ENCODE peak calls at places on chromosomes 1 and 21, in seven cellular contexts. L is IMR-90; T is H9; M is cardiac muscle cell; P is CD8-positive, alpha-beta T cell; O is heart right ventricle; C is endodermal cell. F is an unnamed sample.

GRCh38 chr1:10943991-10944730 is 68.3 kb upstream of the TARDBP start:
- DNase-seq in L (no peak), T (no peak), M (peak), P (no peak), O (peak), C (peak), F (no peak)

GRCh38 chr1:238485062-238485905 is 594.6 kb upstream of the ZP4 start:
- DNase-seq in L (peak), T (peak), M (peak), P (no peak), O (no peak), C (peak), F (no peak)

GRCh38 chr1:29974345-29974744 is 738.0 kb downstream of the PTPRU start:
- DNase-seq in L (peak), T (peak), M (peak), P (no peak), O (no peak), C (peak), F (no peak)

GRCh38 chr1:43068911-43069310 is 103.2 kb downstream of the EBNA1BP2 start:
- DNase-seq in L (no peak), T (no peak), M (no peak), P (no peak), O (no peak), C (no peak), F (no peak)

GRCh38 chr1:245277276-245277675 is 122.5 kb downstream of the KIF26B start:
- DNase-seq in L (no peak), T (peak), M (no peak), P (no peak), O (no peak), C (peak), F (no peak)

GRCh38 chr1:42743302-42744029 is 3.4 kb upstream of the CLDN19 start:
- DNase-seq in L (no peak), T (peak), M (no peak), P (no peak), O (no peak), C (no peak), F (no peak)

GRCh38 chr1:145999321-146000024 is 3.1 kb upstream of the TXNIP start:
- DNase-seq in L (no peak), T (no peak), M (peak), P (peak), O (no peak), C (peak), F (no peak)

GRCh38 chr1:199029401-199029800 is 390.6 kb downstream of the PTPRC start:
- DNase-seq in L (peak), T (no peak), M (peak), P (no peak), O (no peak), C (no peak), F (no peak)

GRCh38 chr1:92768286-92768685 is 16.6 kb downstream of the EVI5 start:
- DNase-seq in L (no peak), T (no peak), M (no peak), P (no peak), O (no peak), C (no peak), F (no peak)

GRCh38 chr1:88998716-88999115 is 6.3 kb upstream of the KYAT3 start:
- DNase-seq in L (peak), T (no peak), M (peak), P (peak), O (peak), C (no peak), F (no peak)

GRCh38 chr1:52059326-52059725 is 3.2 kb downstream of the BTF3L4 start:
- DNase-seq in L (peak), T (no peak), M (peak), P (no peak), O (no peak), C (no peak), F (no peak)

GRCh38 chr1:78038071-78038470 is 7.7 kb upstream of the GIPC2 start:
- DNase-seq in L (peak), T (no peak), M (peak), P (no peak), O (no peak), C (no peak), F (no peak)

GRCh38 chr1:235632538-235633219 is 16.9 kb downstream of the GNG4 start:
- DNase-seq in L (peak), T (no peak), M (peak), P (no peak), O (no peak), C (no peak), F (no peak)

GRCh38 chr1:221663321-221663720 is 78.6 kb downstream of the DUSP10 start:
- DNase-seq in L (peak), T (no peak), M (peak), P (no peak), O (no peak), C (no peak), F (no peak)

GRCh38 chr1:59316497-59317128 is 19.7 kb downstream of the FGGY start:
- DNase-seq in L (peak), T (no peak), M (peak), P (no peak), O (no peak), C (no peak), F (no peak)

GRCh38 chr1:42334240-42335049 is 590 bp downstream of the FOXJ3 start:
- DNase-seq in L (peak), T (peak), M (peak), P (peak), O (peak), C (peak), F (peak)

GRCh38 chr1:68969430-68969829 is 472.5 kb upstream of the DEPDC1 start:
- DNase-seq in L (no peak), T (no peak), M (no peak), P (no peak), O (no peak), C (no peak), F (no peak)

GRCh38 chr1:162765788-162766187 is 24.7 kb upstream of the HSD17B7 start:
- DNase-seq in L (no peak), T (no peak), M (no peak), P (no peak), O (no peak), C (no peak), F (no peak)

GRCh38 chr1:247482747-247483146 is 24.8 kb upstream of the OR2B11 start:
- DNase-seq in L (no peak), T (no peak), M (no peak), P (no peak), O (no peak), C (no peak), F (no peak)

DNA sequence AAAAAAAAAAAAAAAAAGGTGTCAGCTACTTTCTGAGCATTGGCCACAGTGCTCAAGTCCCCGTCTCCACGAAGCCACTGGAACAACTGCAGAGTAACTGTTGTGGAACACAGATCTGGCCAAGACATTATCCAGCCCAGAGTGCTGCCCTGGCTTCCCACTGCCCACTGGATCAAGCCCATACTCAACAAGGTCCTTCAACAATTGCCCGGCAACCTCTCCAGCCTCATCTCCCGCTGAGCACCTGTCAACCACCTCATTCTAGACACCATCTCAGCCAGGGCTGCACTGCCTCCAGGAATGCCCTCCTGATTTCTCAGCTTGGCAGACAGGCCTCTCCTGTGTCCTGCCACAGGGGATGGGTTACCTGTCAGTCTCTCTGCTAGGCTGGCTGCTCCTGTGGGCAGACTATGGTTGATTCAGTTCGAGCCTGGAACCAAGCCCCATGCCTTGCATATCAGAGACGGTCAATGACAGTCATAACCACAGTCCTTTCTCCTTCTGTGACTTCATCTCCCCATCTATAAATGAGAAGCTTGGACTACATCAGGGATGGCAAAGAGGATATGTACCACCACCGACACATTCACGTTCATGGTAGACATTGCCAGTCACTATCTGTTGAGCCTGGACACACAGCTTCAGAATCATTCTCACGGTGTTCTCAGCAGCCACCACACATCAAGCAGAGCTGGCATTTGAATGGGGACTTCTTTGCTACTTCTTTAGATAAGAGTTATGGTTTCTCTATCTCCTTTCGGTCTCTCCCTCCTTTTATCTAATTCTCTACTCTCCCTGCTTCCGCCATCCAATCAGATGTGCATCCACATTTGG is 76.9 kb downstream of the MRPL37 start:
- DNase-seq in L (no peak), T (no peak), M (no peak), P (no peak), O (no peak), C (no peak), F (no peak)
- H3K27ac ChIP-seq in L (peak), T (no peak), M (no peak), P (no peak), O (peak), C (no peak), F (peak)

GRCh38 chr1:31799196-31799894 is 16.5 kb downstream of the SPOCD1 start:
- DNase-seq in L (no peak), T (no peak), M (no peak), P (no peak), O (no peak), C (peak), F (no peak)
- H3K27ac ChIP-seq in L (peak), T (no peak), M (no peak), P (no peak), O (no peak), C (no peak), F (peak)

DNA sequence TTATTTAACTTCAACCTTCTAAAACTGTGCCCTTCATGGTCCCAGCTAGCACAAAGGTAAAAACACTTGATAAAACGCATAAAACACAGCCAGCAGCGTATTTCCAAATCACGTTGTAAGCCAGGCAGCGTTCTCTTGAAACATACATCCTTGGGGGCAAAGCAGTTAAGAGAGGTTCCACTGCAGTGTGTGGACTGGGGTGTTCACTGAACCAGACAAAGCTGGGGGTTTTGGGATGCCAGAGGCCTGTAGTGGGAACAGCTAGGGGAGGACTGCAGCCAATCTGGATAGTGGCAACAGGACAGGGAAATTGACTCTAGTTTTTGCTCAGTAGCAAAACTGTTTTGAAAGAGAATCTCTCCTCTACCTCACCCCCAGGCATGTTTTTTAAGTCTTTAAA is 21.5 kb upstream of the ATP5PO start:
- DNase-seq in L (no peak), T (no peak), M (no peak), P (no peak), O (no peak), C (peak), F (no peak)
- H3K27ac ChIP-seq in L (no peak), T (no peak), M (peak), P (peak), O (no peak), C (no peak), F (no peak)

DNA sequence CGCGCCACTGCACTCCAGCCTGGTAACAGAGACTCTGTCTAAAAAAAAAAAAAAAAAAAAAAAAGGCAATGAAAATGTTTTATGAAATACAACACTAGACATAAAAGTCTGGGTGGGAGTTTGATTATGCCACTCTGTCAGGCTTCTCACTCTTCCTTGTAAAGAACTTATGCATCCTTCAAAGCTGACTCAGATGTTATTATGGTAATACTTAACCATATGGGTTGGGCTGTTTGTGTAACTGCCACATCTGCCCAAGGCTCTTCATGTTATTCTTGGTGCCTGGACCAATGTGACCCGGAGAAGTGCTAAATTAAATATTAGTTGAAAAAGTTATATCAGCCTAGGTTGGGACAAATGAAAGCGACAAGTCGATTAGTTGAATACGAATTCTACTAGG is 23.8 kb downstream of the FAM89A start:
- DNase-seq in L (no peak), T (no peak), M (no peak), P (no peak), O (no peak), C (no peak), F (no peak)
- H3K27ac ChIP-seq in L (no peak), T (no peak), M (no peak), P (no peak), O (no peak), C (no peak), F (no peak)